ENCODE peak calls at places on chromosome 10, in seven cellular contexts. J is WERI-Rb-1; P is CD8-positive, alpha-beta T cell; Z is fibroblast of lung; W is CD8-positive, alpha-beta memory T cell; E is Karpas-422; N is adipocyte. I is an unnamed sample.

GRCh38 chr10:46525177-46525823 is 31.2 kb downstream of the GPRIN2 start:
- DNase-seq in N (no peak), E (no peak), J (no peak), P (no peak), W (no peak), Z (peak; percentile 95), I (peak; percentile 82)

GRCh38 chr10:77416327-77417135 is 221.1 kb downstream of the KCNMA1 start:
- DNase-seq in J (no peak), E (no peak), N (peak; percentile 86), Z (peak; percentile 95), W (no peak), P (no peak), I (peak; percentile 88)

GRCh38 chr10:102230861-102231356 is 4.8 kb downstream of the ELOVL3 start:
- DNase-seq in P (peak; percentile 23), J (peak; percentile 53), N (no peak), Z (no peak), W (peak; percentile 46), E (no peak), I (peak; percentile 17)

GRCh38 chr10:131204406-131205152 is 106.9 kb downstream of the TCERG1L start:
- DNase-seq in P (no peak), Z (no peak), N (no peak), W (no peak), J (no peak), E (no peak), I (no peak)

GRCh38 chr10:121310151-121310711 is 288.0 kb downstream of the FGFR2 start:
- DNase-seq in P (no peak), J (peak; percentile 38), W (no peak), Z (peak; percentile 32), N (no peak), E (no peak), I (no peak)

GRCh38 chr10:110629680-110630191 is 14.4 kb upstream of the RBM20 start:
- DNase-seq in P (no peak), E (no peak), N (peak; percentile 52), W (no peak), J (no peak), Z (peak; percentile 93), I (peak; percentile 58)

GRCh38 chr10:17808971-17809841 is at the start of gene MRC1:
- DNase-seq in J (no peak), Z (no peak), P (no peak), N (no peak), E (no peak), W (no peak), I (no peak)

GRCh38 chr10:126804396-126804795 is 100.8 kb upstream of the DOCK1 start:
- DNase-seq in J (no peak), E (no peak), W (no peak), P (no peak), N (no peak), Z (no peak), I (no peak)

GRCh38 chr10:49633327-49634045 is 19.6 kb downstream of the CHAT start:
- DNase-seq in P (no peak), Z (no peak), J (no peak), N (no peak), E (no peak), W (no peak), I (no peak)

GRCh38 chr10:131141645-131142445 is 169.7 kb downstream of the TCERG1L start:
- DNase-seq in Z (no peak), E (no peak), P (no peak), J (no peak), W (no peak), N (no peak), I (no peak)

GRCh38 chr10:43846187-43846680 is 197.6 kb upstream of the ZNF32 start:
- DNase-seq in J (no peak), W (peak; percentile 20), E (no peak), Z (peak; percentile 54), N (peak; percentile 36), P (no peak), I (peak; percentile 97)

GRCh38 chr10:128721851-128722250 is 595.6 kb upstream of the MKI67 start:
- DNase-seq in W (no peak), N (no peak), E (no peak), J (no peak), P (no peak), Z (no peak), I (no peak)

GRCh38 chr10:100364735-100365391 is 17.8 kb downstream of the SCD start:
- DNase-seq in N (peak; percentile 4), Z (peak; percentile 87), E (no peak), J (peak; percentile 79), P (no peak), W (no peak), I (peak; percentile 83)

GRCh38 chr10:35165811-35166210 is 39.2 kb downstream of the CREM start:
- DNase-seq in W (no peak), P (no peak), J (no peak), N (no peak), Z (no peak), E (no peak), I (no peak)

DNA sequence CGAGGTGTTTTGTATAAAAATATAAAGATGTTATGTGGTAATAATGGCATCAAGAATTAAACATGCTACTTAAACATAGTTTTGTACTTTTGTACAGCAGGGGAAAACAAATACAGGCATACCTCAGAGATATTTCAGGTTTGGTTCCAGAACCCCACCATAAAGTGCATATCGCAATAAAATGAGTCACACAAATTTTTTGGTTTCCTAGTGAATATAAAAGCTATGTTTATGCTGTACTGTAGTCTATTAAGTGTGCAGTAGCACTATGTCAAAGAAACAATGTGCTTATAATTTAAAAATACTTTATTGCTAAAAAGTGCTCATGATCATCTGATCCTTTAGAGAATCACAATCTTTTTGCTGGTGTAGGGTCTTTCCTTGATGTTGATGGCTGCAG is 17.8 kb downstream of the LRRTM3 start:
- DNase-seq in W (no peak), Z (no peak), N (no peak), P (no peak), J (no peak), E (no peak), I (no peak)
- H3K36me3 ChIP-seq in W (no peaks in the 10 kb centered on the region), Z (no peaks in the 10 kb centered on the region), N (no peaks in the 10 kb centered on the region), P (no peaks in the 10 kb centered on the region), J (no peaks in the 10 kb centered on the region), E (no peaks in the 10 kb centered on the region), I (no peaks in the 10 kb centered on the region)

DNA sequence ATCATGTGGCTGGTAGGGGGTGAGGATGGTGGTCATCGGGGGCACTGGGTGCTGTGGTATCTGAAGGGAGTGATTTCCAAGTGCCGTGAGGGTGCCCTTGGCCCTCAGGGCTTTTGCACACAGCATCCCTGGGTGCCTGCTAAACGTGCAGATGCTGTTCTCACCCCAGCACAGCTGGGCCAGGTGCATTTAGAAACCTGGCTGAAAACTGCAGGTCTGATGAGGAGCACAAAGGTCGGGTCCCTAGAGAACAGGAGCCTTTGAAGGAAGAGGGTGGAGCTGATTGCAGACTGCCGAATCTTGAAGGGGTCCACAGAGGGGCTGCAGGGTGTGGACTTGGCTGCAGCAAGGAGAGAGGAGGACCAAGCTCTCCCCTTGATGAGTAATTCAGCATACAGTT is 32.0 kb downstream of the ZMIZ1 start:
- DNase-seq in P (no peak), J (no peak), Z (no peak), N (no peak), W (no peak), E (no peak), I (no peak)
- H3K4me3 ChIP-seq in P (no peak overlapping the region), J (no peak overlapping the region), Z (no peak overlapping the region), N (no peak overlapping the region), W (no peak overlapping the region), E (no peak overlapping the region), I (no peak overlapping the region)

GRCh38 chr10:104581884-104582603 is 59.0 kb upstream of the SORCS3 start:
- DNase-seq in W (no peak), P (no peak), Z (peak; percentile 88), N (no peak), J (no peak), E (no peak), I (peak; percentile 6)
- H3K27me3 ChIP-seq in W (no peaks in the 10 kb centered on the region), P (no peaks in the 10 kb centered on the region), Z (no peaks in the 10 kb centered on the region), N (no peaks in the 10 kb centered on the region), J (no peaks in the 10 kb centered on the region), E (no peaks in the 10 kb centered on the region), I (no peaks in the 10 kb centered on the region)

DNA sequence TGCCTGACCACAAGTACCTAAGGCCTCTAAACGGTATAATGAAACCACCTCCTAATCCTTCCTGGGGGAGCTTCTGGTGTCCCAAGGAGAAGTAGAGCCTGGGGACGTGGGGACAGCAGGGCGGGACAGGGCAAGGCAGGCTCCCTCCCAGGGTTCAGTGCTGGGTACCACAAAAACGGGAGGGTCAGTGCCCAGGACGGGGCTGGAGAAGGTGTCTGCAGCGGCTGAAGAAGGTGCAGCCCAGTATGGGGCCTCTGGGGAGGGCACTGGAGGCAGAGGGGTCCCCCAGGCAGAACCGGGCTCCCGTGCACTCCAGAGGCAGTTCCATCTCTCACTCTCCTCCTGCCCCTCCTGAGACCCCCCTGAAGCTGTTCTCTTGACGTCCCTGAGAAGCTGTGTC is 46.2 kb downstream of the DPYSL4 start:
- DNase-seq in W (no peak), P (no peak), E (no peak), N (no peak), Z (no peak), J (no peak), I (no peak)
- H3K36me3 ChIP-seq in W (no peaks in the 10 kb centered on the region), P (no peaks in the 10 kb centered on the region), E (no peaks in the 10 kb centered on the region), N (no peaks in the 10 kb centered on the region), Z (no peaks in the 10 kb centered on the region), J (no peaks in the 10 kb centered on the region), I (no peaks in the 10 kb centered on the region)

DNA sequence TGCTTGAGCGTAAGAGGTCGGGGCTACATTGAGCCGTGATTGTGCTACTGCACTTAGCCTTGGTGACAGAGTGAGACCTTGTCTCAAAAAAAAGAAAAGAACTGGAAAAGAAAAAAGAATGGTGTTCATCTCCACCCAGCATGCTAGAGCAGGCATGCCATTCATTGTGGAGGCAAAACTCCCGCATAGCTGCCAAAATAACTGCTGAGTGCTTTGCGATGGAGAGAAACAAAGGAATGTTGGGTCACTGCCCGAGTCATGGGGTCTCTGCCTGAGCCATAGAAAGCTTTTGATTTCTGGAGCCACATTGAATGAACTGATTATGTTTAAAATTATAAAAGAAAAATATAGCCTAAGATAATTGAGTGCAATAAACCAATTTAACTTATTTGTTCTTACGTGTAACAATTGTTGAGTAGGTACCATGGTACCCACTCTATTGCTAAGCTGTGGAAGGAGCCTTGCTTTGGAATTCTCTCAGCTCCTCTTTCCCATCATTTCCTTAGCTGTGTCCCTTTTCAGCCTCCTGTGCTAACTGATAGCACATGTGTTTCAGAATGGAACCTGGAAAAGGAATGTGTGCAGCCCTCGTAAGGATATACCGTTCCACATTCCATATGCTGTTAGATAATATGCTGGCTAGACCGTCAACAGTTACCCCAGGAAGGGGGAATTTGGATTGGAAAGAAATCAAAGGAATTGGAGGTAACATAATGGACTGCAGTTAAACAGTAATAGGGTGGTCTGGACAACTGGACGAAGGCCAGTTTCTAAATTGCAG is 98.9 kb downstream of the KIAA1217 start:
- DNase-seq in E (no peak), P (no peak), W (no peak), Z (peak; percentile 71), J (no peak), N (no peak), I (no peak)
- H3K4me3 ChIP-seq in E (no peak overlapping the region), P (no peak overlapping the region), W (no peak overlapping the region), Z (no peak overlapping the region), J (no peak overlapping the region), N (no peak overlapping the region), I (no peak overlapping the region)

GRCh38 chr10:96420610-96421009 is 61.8 kb upstream of the OPALIN start:
- DNase-seq in J (no peak), W (no peak), N (no peak), Z (no peak), P (no peak), E (no peak), I (no peak)
- H3K27me3 ChIP-seq in J (no peaks in the 10 kb centered on the region), W (no peaks in the 10 kb centered on the region), N (no peaks in the 10 kb centered on the region), Z (no peaks in the 10 kb centered on the region), P (no peaks in the 10 kb centered on the region), E (no peaks in the 10 kb centered on the region), I (peaks cover 6% of the 10 kb centered on the region)

GRCh38 chr10:52314007-52314821 is at the start of gene DKK1:
- DNase-seq in Z (peak; percentile 69), W (no peak), E (no peak), P (no peak), N (peak; percentile 92), J (peak; percentile 11), I (peak; percentile 91)
- H3K36me3 ChIP-seq in Z (no peaks in the 10 kb centered on the region), W (no peaks in the 10 kb centered on the region), E (no peaks in the 10 kb centered on the region), P (no peaks in the 10 kb centered on the region), N (peaks cover 19% of the 10 kb centered on the region), J (no peaks in the 10 kb centered on the region), I (peaks cover 38% of the 10 kb centered on the region)

GRCh38 chr10:71203716-71204115 is 8.7 kb upstream of the UNC5B start:
- DNase-seq in J (no peak), P (no peak), E (no peak), Z (no peak), N (no peak), W (no peak), I (no peak)
- H3K4me3 ChIP-seq in J (no peak overlapping the region), P (no peak overlapping the region), E (no peak overlapping the region), Z (no peak overlapping the region), N (no peak overlapping the region), W (no peak overlapping the region), I (no peak overlapping the region)